ENCODE peak calls at places on chromosome 6, in six cellular contexts. Z is GM04504; E is WTC11; U is ovary; C is activated CD4-positive, alpha-beta T cell treated with anti-CD3 and anti-CD28 coated beads for 36 hours; J is heart left ventricle. X is an unnamed sample.

GRCh38 chr6:144007779-144008500 is at the start of gene PLAGL1:
- DNase-seq in J (peak), C (peak), U (peak), E (peak), Z (peak), X (peak)

GRCh38 chr6:135002974-135003703 is 51.5 kb downstream of the HBS1L start:
- DNase-seq in J (no peak), C (no peak), Z (no peak), U (no peak), E (no peak), X (no peak)

GRCh38 chr6:31355540-31355988 is 1.4 kb downstream of the HLA-B start:
- DNase-seq in J (no peak), U (no peak), Z (no peak), C (peak), E (no peak), X (no peak)

GRCh38 chr6:169905041-169905807 is 153.8 kb downstream of the ERMARD start:
- DNase-seq in J (peak), U (peak), E (no peak), Z (no peak), C (no peak), X (no peak)

GRCh38 chr6:16793828-16794412 is 32.7 kb upstream of the ATXN1 start:
- DNase-seq in C (no peak), U (no peak), J (no peak), Z (no peak), E (no peak), X (no peak)

GRCh38 chr6:150636808-150637207 is 37.1 kb downstream of the PLEKHG1 start:
- DNase-seq in E (no peak), C (no peak), J (no peak), Z (no peak), U (no peak), X (no peak)

GRCh38 chr6:45105170-45105820 is 222.8 kb upstream of the RUNX2 start:
- DNase-seq in U (no peak), Z (no peak), C (no peak), J (no peak), E (no peak), X (no peak)

GRCh38 chr6:30889921-30890645 is 5.8 kb downstream of the DDR1 start:
- DNase-seq in E (peak), C (no peak), J (no peak), U (peak), Z (no peak), X (no peak)

GRCh38 chr6:167031082-167031709 is 32.0 kb downstream of the CEP43 start:
- DNase-seq in U (no peak), E (no peak), C (no peak), J (no peak), Z (no peak), X (no peak)

GRCh38 chr6:139600919-139601470 is 226.5 kb upstream of the CITED2 start:
- DNase-seq in C (peak), J (no peak), E (no peak), Z (no peak), U (no peak), X (no peak)

GRCh38 chr6:81734081-81734480 is 18.4 kb downstream of the TENT5A start:
- DNase-seq in E (no peak), Z (no peak), J (no peak), C (no peak), U (no peak), X (no peak)

GRCh38 chr6:87200469-87201174 is 45.3 kb downstream of the ZNF292 start:
- DNase-seq in Z (peak), C (no peak), U (no peak), J (no peak), E (no peak), X (no peak)

GRCh38 chr6:157522472-157522871 is 141.5 kb downstream of the ZDHHC14 start:
- DNase-seq in U (no peak), C (no peak), E (no peak), Z (no peak), J (no peak), X (no peak)

GRCh38 chr6:13156381-13156780 is 172.0 kb downstream of the TBC1D7 start:
- DNase-seq in C (no peak), J (no peak), U (no peak), Z (no peak), E (no peak), X (no peak)

GRCh38 chr6:127051571-127052260 is 66.8 kb upstream of the RSPO3 start:
- DNase-seq in E (no peak), Z (peak), U (no peak), C (no peak), J (no peak), X (no peak)

GRCh38 chr6:52549428-52549827 is 27.4 kb downstream of the TRAM2 start:
- DNase-seq in U (no peak), C (no peak), E (no peak), J (no peak), Z (no peak), X (no peak)

GRCh38 chr6:75207211-75207984 is 1.5 kb upstream of the COL12A1 start:
- DNase-seq in Z (no peak), J (no peak), E (peak), U (peak), C (peak), X (no peak)

GRCh38 chr6:160430203-160430602 is 82.0 kb downstream of the SLC22A3 start:
- DNase-seq in U (no peak), E (no peak), Z (no peak), C (no peak), J (no peak), X (no peak)

GRCh38 chr6:116011520-116011919 is 49.2 kb downstream of the FRK start:
- DNase-seq in C (peak), U (no peak), J (no peak), Z (no peak), E (no peak), X (no peak)

GRCh38 chr6:73309784-73310502 is 44.1 kb downstream of the DPPA5 start:
- DNase-seq in J (peak), C (peak), E (peak), U (peak), Z (no peak), X (no peak)

GRCh38 chr6:31651602-31652191 is 764 bp downstream of the BAG6 start:
- DNase-seq in Z (peak), E (peak), C (peak), J (peak), U (no peak), X (no peak)

GRCh38 chr6:131643262-131643631 is 6.1 kb downstream of the ENPP3 start:
- DNase-seq in U (no peak), J (no peak), Z (no peak), E (no peak), C (no peak), X (no peak)

GRCh38 chr6:166165558-166166313 is 1.9 kb downstream of the TBXT start:
- DNase-seq in U (no peak), E (no peak), J (no peak), C (no peak), Z (no peak), X (no peak)

GRCh38 chr6:127459231-127459641 is at the start of gene KIAA0408:
- DNase-seq in U (peak), J (peak), E (peak), Z (no peak), C (no peak), X (no peak)

GRCh38 chr6:85461806-85462185 is 11.9 kb downstream of the NT5E start:
- DNase-seq in E (no peak), C (no peak), Z (no peak), U (no peak), J (no peak), X (no peak)

GRCh38 chr6:141988954-141989705 is 143.6 kb upstream of the GJE1 start:
- DNase-seq in J (no peak), Z (peak), U (no peak), C (peak), E (peak), X (no peak)

GRCh38 chr6:129329677-129330076 is 380.3 kb downstream of the ARHGAP18 start:
- DNase-seq in C (no peak), E (no peak), U (no peak), J (no peak), Z (no peak), X (no peak)

GRCh38 chr6:35370124-35370741 is 27.9 kb downstream of the PPARD start:
- DNase-seq in C (peak), E (no peak), J (peak), U (peak), Z (peak), X (no peak)

GRCh38 chr6:126753616-126754015 is 364.9 kb upstream of the RSPO3 start:
- DNase-seq in J (no peak), U (no peak), C (no peak), Z (no peak), E (no peak), X (no peak)

GRCh38 chr6:70819715-70820114 is 137.1 kb downstream of the B3GAT2 start:
- DNase-seq in C (no peak), Z (no peak), U (no peak), E (no peak), J (no peak), X (no peak)

GRCh38 chr6:106084973-106085686 is 1.0 kb upstream of the PRDM1 start:
- DNase-seq in J (no peak), U (no peak), E (no peak), Z (no peak), C (no peak), X (no peak)

GRCh38 chr6:41073968-41074691 is 1.4 kb downstream of the NFYA start:
- DNase-seq in E (no peak), U (no peak), Z (no peak), J (no peak), C (no peak), X (no peak)

GRCh38 chr6:89508755-89509563 is 76.0 kb downstream of the ANKRD6 start:
- DNase-seq in Z (no peak), J (no peak), U (no peak), C (no peak), E (no peak), X (no peak)

GRCh38 chr6:83511901-83512681 is at the start of gene PRSS35:
- DNase-seq in U (peak), Z (no peak), C (peak), J (peak), E (peak), X (peak)

GRCh38 chr6:131858765-131859490 is 51.1 kb downstream of the ENPP1 start:
- DNase-seq in Z (peak), E (no peak), U (no peak), C (no peak), J (no peak), X (no peak)

GRCh38 chr6:106997392-106998257 is 23.1 kb upstream of the CD24 start:
- DNase-seq in J (no peak), C (peak), E (peak), U (no peak), Z (peak), X (no peak)

X was measured in type B pancreatic cell.